ENCODE peak calls at places on chromosomes 2 and 18, in four cellular contexts. Y is GM12878, D is HepG2, H is K562. P is an unnamed sample.

GRCh38 chr2:68516051-68516771 is 48.8 kb downstream of the APLF start:
- DNase-seq in H (no peak), D (no peak), Y (no peak), P (no peak)

GRCh38 chr2:240393831-240394410 is 41.5 kb upstream of the GPC1 start:
- DNase-seq in Y (no peak), H (no peak), D (no peak), P (no peak)

GRCh38 chr2:8994386-8994785 is 9.1 kb downstream of the MBOAT2 start:
- DNase-seq in D (no peak), H (no peak), Y (no peak), P (no peak)

GRCh38 chr2:137675584-137676327 is 288.5 kb upstream of the HNMT start:
- DNase-seq in Y (no peak), H (no peak), D (no peak), P (no peak)

GRCh38 chr2:47093626-47094025 is 61.5 kb downstream of the STPG4 start:
- DNase-seq in D (no peak), Y (no peak), H (no peak), P (no peak)

GRCh38 chr18:54737986-54738385 is 90.3 kb upstream of the RAB27B start:
- DNase-seq in Y (no peak), D (no peak), H (no peak), P (no peak)

GRCh38 chr2:167550448-167550847 is 662.2 kb downstream of the XIRP2 start:
- DNase-seq in Y (no peak), D (peak; percentile 6), H (no peak), P (peak; percentile 8)

GRCh38 chr2:195636890-195637289 is 20.1 kb upstream of the SLC39A10 start:
- DNase-seq in Y (no peak), D (no peak), H (peak; percentile 11), P (no peak)

GRCh38 chr18:76658627-76659026 is 163.6 kb upstream of the ZNF516 start:
- DNase-seq in Y (no peak), H (peak; percentile 8), D (no peak), P (peak; percentile 53)

GRCh38 chr2:61450144-61450543 is 20.7 kb downstream of the USP34 start:
- DNase-seq in Y (no peak), H (no peak), D (no peak), P (no peak)

GRCh38 chr2:30978854-30979253 is 159.4 kb downstream of the GALNT14 start:
- DNase-seq in Y (no peak), D (no peak), H (no peak), P (no peak)

GRCh38 chr18:68494802-68495560 is 219.9 kb downstream of the TMX3 start:
- DNase-seq in Y (no peak), H (no peak), D (no peak), P (no peak)

GRCh38 chr18:34695300-34695699 is 14.8 kb upstream of the DTNA start:
- DNase-seq in D (no peak), Y (no peak), H (no peak), P (peak; percentile 52)

GRCh38 chr2:181411105-181411849 is 45.9 kb upstream of the ITGA4 start:
- DNase-seq in Y (peak; percentile 30), D (no peak), H (no peak), P (no peak)

GRCh38 chr18:50659091-50660003 is 99.5 kb downstream of the MAPK4 start:
- DNase-seq in H (no peak), Y (no peak), D (peak; percentile 28), P (no peak)

GRCh38 chr2:172108587-172108930 is 5.9 kb upstream of the DLX2 start:
- DNase-seq in Y (no peak), D (no peak), H (no peak), P (no peak)

GRCh38 chr2:172107690-172108586 is 5.2 kb upstream of the DLX2 start:
- DNase-seq in Y (no peak), H (no peak), D (no peak), P (no peak)

GRCh38 chr2:172103471-172104292 is 982 bp upstream of the DLX2 start:
- DNase-seq in Y (peak; percentile 39), D (peak; percentile 83), H (peak; percentile 91), P (peak; percentile 82)

GRCh38 chr2:172105715-172106124 is 3.0 kb upstream of the DLX2 start:
- DNase-seq in Y (no peak), H (no peak), D (no peak), P (no peak)

GRCh38 chr2:172106128-172106961 is 3.6 kb upstream of the DLX2 start:
- DNase-seq in D (peak; percentile 59), Y (no peak), H (no peak), P (no peak)
- TF ChIP-seq FOXK2 in D (no peak), Y (no peak), H (no peak), P (no peak)

GRCh38 chr2:22981785-22982184 is 403.2 kb upstream of the KLHL29 start:
- DNase-seq in H (no peak), D (no peak), Y (no peak), P (no peak)
- TF ChIP-seq FOXK2 in H (no peak), D (no peak), Y (no peak), P (no peak)

GRCh38 chr2:127584516-127585033 is 49.1 kb downstream of the MYO7B start:
- DNase-seq in H (no peak), D (no peak), Y (no peak), P (no peak)

GRCh38 chr2:127586136-127586535 is 50.7 kb downstream of the MYO7B start:
- DNase-seq in H (no peak), D (no peak), Y (no peak), P (no peak)

GRCh38 chr2:127585270-127585807 is 49.9 kb downstream of the MYO7B start:
- DNase-seq in D (no peak), Y (no peak), H (no peak), P (no peak)

GRCh38 chr2:127588241-127588640 is 52.8 kb downstream of the MYO7B start:
- DNase-seq in H (no peak), D (no peak), Y (no peak), P (no peak)

GRCh38 chr2:127586746-127587295 is 51.3 kb downstream of the MYO7B start:
- DNase-seq in Y (no peak), H (no peak), D (no peak), P (no peak)
- TF ChIP-seq FOXK2 in Y (no peak), H (no peak), D (no peak), P (no peak)

GRCh38 chr2:207765960-207766582 is 3.6 kb downstream of the FZD5 start:
- DNase-seq in D (no peak), Y (no peak), H (no peak), P (no peak)
- TF ChIP-seq FOXK2 in D (no peak), Y (no peak), H (no peak), P (no peak)

GRCh38 chr2:204357175-204357695 is 188.0 kb upstream of the PARD3B start:
- DNase-seq in H (no peak), Y (no peak), D (no peak), P (no peak)
- TF ChIP-seq FOXK2 in H (no peak), Y (no peak), D (no peak), P (no peak)

DNA sequence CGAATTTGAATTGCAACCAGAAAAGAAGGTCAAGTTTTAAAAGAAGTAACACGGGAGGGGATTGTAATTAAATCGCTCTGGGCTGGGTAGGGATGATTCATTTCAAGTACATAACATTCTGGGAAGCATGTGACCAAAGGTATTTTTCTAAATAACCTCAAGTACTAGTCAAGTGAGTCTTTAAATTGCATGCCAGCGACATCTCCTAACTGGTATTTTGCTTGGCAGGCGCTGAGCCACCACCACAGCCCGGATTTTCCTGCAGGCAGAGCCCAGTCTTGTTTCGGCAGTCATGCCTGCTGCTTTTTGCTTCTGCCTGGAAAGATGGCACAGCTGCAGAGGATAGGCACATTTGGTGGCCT is 33.7 kb upstream of the NPAS2 start:
- DNase-seq in H (no peak), D (no peak), Y (no peak), P (no peak)
- TF ChIP-seq FOXK2 in H (no peak), D (no peak), Y (no peak), P (no peak)